ENCODE peak calls at places on chromosome 3, in nine cellular contexts. One of them, this sample, is unnamed.

GRCh38 chr3:71962561-71963240 is 177.8 kb upstream of the PROK2 start:
- DNase-seq in heart right ventricle: no peak
- DNase-seq in ascending aorta: no peak
- DNase-seq in colonic mucosa: no peak
- DNase-seq in thyroid gland: no peak
- DNase-seq in CD8-positive, alpha-beta T cell: no peak
- DNase-seq in H1: no peak
- DNase-seq in cardiac muscle cell: no peak
- DNase-seq in PC-9: no peak
- DNase-seq in this sample: no peak

GRCh38 chr3:48594431-48595049 is 589 bp downstream of the COL7A1 start:
- DNase-seq in H1: peak
- DNase-seq in heart right ventricle: no peak
- DNase-seq in PC-9: peak
- DNase-seq in colonic mucosa: no peak
- DNase-seq in cardiac muscle cell: peak
- DNase-seq in CD8-positive, alpha-beta T cell: peak
- DNase-seq in thyroid gland: no peak
- DNase-seq in ascending aorta: no peak
- DNase-seq in this sample: no peak

GRCh38 chr3:58260261-58260731 is 22.7 kb downstream of the ABHD6 start:
- DNase-seq in colonic mucosa: no peak
- DNase-seq in ascending aorta: no peak
- DNase-seq in thyroid gland: no peak
- DNase-seq in CD8-positive, alpha-beta T cell: no peak
- DNase-seq in PC-9: peak
- DNase-seq in cardiac muscle cell: peak
- DNase-seq in heart right ventricle: no peak
- DNase-seq in H1: no peak
- DNase-seq in this sample: no peak

GRCh38 chr3:16875876-16876575 is 8.7 kb upstream of the PLCL2 start:
- DNase-seq in cardiac muscle cell: no peak
- DNase-seq in CD8-positive, alpha-beta T cell: no peak
- DNase-seq in ascending aorta: no peak
- DNase-seq in colonic mucosa: no peak
- DNase-seq in heart right ventricle: no peak
- DNase-seq in PC-9: no peak
- DNase-seq in thyroid gland: no peak
- DNase-seq in H1: no peak
- DNase-seq in this sample: no peak

GRCh38 chr3:177144922-177145321 is 52.4 kb downstream of the TBL1XR1 start:
- DNase-seq in heart right ventricle: no peak
- DNase-seq in cardiac muscle cell: no peak
- DNase-seq in thyroid gland: no peak
- DNase-seq in CD8-positive, alpha-beta T cell: no peak
- DNase-seq in colonic mucosa: no peak
- DNase-seq in H1: no peak
- DNase-seq in PC-9: no peak
- DNase-seq in ascending aorta: no peak
- DNase-seq in this sample: no peak

GRCh38 chr3:63870606-63871005 is 6.9 kb downstream of the ATXN7 start:
- DNase-seq in ascending aorta: no peak
- DNase-seq in CD8-positive, alpha-beta T cell: no peak
- DNase-seq in heart right ventricle: no peak
- DNase-seq in cardiac muscle cell: no peak
- DNase-seq in colonic mucosa: no peak
- DNase-seq in thyroid gland: no peak
- DNase-seq in H1: no peak
- DNase-seq in PC-9: no peak
- DNase-seq in this sample: no peak

GRCh38 chr3:63207066-63207590 is 71.0 kb upstream of the SYNPR start:
- DNase-seq in CD8-positive, alpha-beta T cell: no peak
- DNase-seq in cardiac muscle cell: no peak
- DNase-seq in H1: no peak
- DNase-seq in colonic mucosa: no peak
- DNase-seq in heart right ventricle: no peak
- DNase-seq in thyroid gland: no peak
- DNase-seq in ascending aorta: no peak
- DNase-seq in PC-9: no peak
- DNase-seq in this sample: no peak

GRCh38 chr3:183388213-183388612 is 40.2 kb downstream of the MCF2L2 start:
- DNase-seq in CD8-positive, alpha-beta T cell: no peak
- DNase-seq in PC-9: no peak
- DNase-seq in colonic mucosa: no peak
- DNase-seq in heart right ventricle: no peak
- DNase-seq in ascending aorta: no peak
- DNase-seq in thyroid gland: no peak
- DNase-seq in cardiac muscle cell: no peak
- DNase-seq in H1: no peak
- DNase-seq in this sample: no peak

GRCh38 chr3:32335365-32336122 is 56.1 kb upstream of the CMTM7 start:
- DNase-seq in H1: no peak
- DNase-seq in CD8-positive, alpha-beta T cell: peak
- DNase-seq in heart right ventricle: no peak
- DNase-seq in colonic mucosa: no peak
- DNase-seq in cardiac muscle cell: no peak
- DNase-seq in ascending aorta: no peak
- DNase-seq in PC-9: no peak
- DNase-seq in thyroid gland: no peak
- DNase-seq in this sample: no peak

GRCh38 chr3:108159865-108160264 is 62.4 kb downstream of the IFT57 start:
- DNase-seq in CD8-positive, alpha-beta T cell: no peak
- DNase-seq in ascending aorta: no peak
- DNase-seq in heart right ventricle: no peak
- DNase-seq in thyroid gland: no peak
- DNase-seq in colonic mucosa: no peak
- DNase-seq in PC-9: no peak
- DNase-seq in cardiac muscle cell: peak
- DNase-seq in H1: no peak
- DNase-seq in this sample: no peak

GRCh38 chr3:111776844-111777483 is 82.1 kb upstream of the PHLDB2 start:
- DNase-seq in colonic mucosa: no peak
- DNase-seq in heart right ventricle: no peak
- DNase-seq in cardiac muscle cell: no peak
- DNase-seq in thyroid gland: no peak
- DNase-seq in H1: no peak
- DNase-seq in PC-9: no peak
- DNase-seq in ascending aorta: no peak
- DNase-seq in CD8-positive, alpha-beta T cell: no peak
- DNase-seq in this sample: no peak

GRCh38 chr3:186268616-186269448 is 93.2 kb downstream of the DGKG start:
- DNase-seq in heart right ventricle: no peak
- DNase-seq in CD8-positive, alpha-beta T cell: no peak
- DNase-seq in ascending aorta: no peak
- DNase-seq in cardiac muscle cell: peak
- DNase-seq in PC-9: peak
- DNase-seq in colonic mucosa: no peak
- DNase-seq in thyroid gland: peak
- DNase-seq in H1: peak
- DNase-seq in this sample: no peak

GRCh38 chr3:30649572-30650310 is 43.3 kb downstream of the TGFBR2 start:
- DNase-seq in heart right ventricle: no peak
- DNase-seq in cardiac muscle cell: peak
- DNase-seq in thyroid gland: no peak
- DNase-seq in ascending aorta: no peak
- DNase-seq in H1: no peak
- DNase-seq in colonic mucosa: no peak
- DNase-seq in PC-9: no peak
- DNase-seq in CD8-positive, alpha-beta T cell: no peak
- DNase-seq in this sample: no peak

GRCh38 chr3:107366766-107367165 is 10.5 kb upstream of the CCDC54 start:
- DNase-seq in PC-9: peak
- DNase-seq in thyroid gland: no peak
- DNase-seq in colonic mucosa: no peak
- DNase-seq in heart right ventricle: no peak
- DNase-seq in cardiac muscle cell: no peak
- DNase-seq in ascending aorta: no peak
- DNase-seq in CD8-positive, alpha-beta T cell: no peak
- DNase-seq in H1: no peak
- DNase-seq in this sample: no peak

GRCh38 chr3:5013021-5013906 is 34.0 kb downstream of the BHLHE40 start:
- DNase-seq in H1: no peak
- DNase-seq in heart right ventricle: no peak
- DNase-seq in PC-9: peak
- DNase-seq in colonic mucosa: peak
- DNase-seq in thyroid gland: no peak
- DNase-seq in cardiac muscle cell: no peak
- DNase-seq in ascending aorta: no peak
- DNase-seq in CD8-positive, alpha-beta T cell: no peak
- DNase-seq in this sample: no peak

GRCh38 chr3:188918086-188918485 is 253.7 kb upstream of the TPRG1 start:
- DNase-seq in PC-9: no peak
- DNase-seq in ascending aorta: no peak
- DNase-seq in thyroid gland: no peak
- DNase-seq in heart right ventricle: no peak
- DNase-seq in H1: no peak
- DNase-seq in cardiac muscle cell: peak
- DNase-seq in CD8-positive, alpha-beta T cell: no peak
- DNase-seq in colonic mucosa: no peak
- DNase-seq in this sample: no peak

GRCh38 chr3:128875556-128876120 is 3.8 kb upstream of the ACAD9 start:
- DNase-seq in heart right ventricle: peak
- DNase-seq in cardiac muscle cell: peak
- DNase-seq in colonic mucosa: peak
- DNase-seq in ascending aorta: no peak
- DNase-seq in H1: peak
- DNase-seq in thyroid gland: peak
- DNase-seq in PC-9: peak
- DNase-seq in CD8-positive, alpha-beta T cell: peak
- DNase-seq in this sample: no peak
- TF ChIP-seq CTCF in heart right ventricle: peak
- TF ChIP-seq CTCF in cardiac muscle cell: peak
- TF ChIP-seq CTCF in colonic mucosa: peak
- TF ChIP-seq CTCF in ascending aorta: no peak
- TF ChIP-seq CTCF in H1: peak
- TF ChIP-seq CTCF in thyroid gland: no peak
- TF ChIP-seq CTCF in PC-9: peak
- TF ChIP-seq CTCF in CD8-positive, alpha-beta T cell: peak
- TF ChIP-seq CTCF in this sample: peak

GRCh38 chr3:195058311-195059005 is 212.5 kb downstream of the XXYLT1 start:
- DNase-seq in H1: no peak
- DNase-seq in thyroid gland: no peak
- DNase-seq in heart right ventricle: no peak
- DNase-seq in colonic mucosa: no peak
- DNase-seq in PC-9: no peak
- DNase-seq in cardiac muscle cell: no peak
- DNase-seq in CD8-positive, alpha-beta T cell: no peak
- DNase-seq in ascending aorta: no peak
- DNase-seq in this sample: no peak

GRCh38 chr3:195059471-195060216 is 211.3 kb downstream of the XXYLT1 start:
- DNase-seq in thyroid gland: no peak
- DNase-seq in CD8-positive, alpha-beta T cell: no peak
- DNase-seq in heart right ventricle: no peak
- DNase-seq in colonic mucosa: no peak
- DNase-seq in ascending aorta: no peak
- DNase-seq in cardiac muscle cell: no peak
- DNase-seq in PC-9: no peak
- DNase-seq in H1: no peak
- DNase-seq in this sample: no peak

GRCh38 chr3:195059006-195059350 is 212.0 kb downstream of the XXYLT1 start:
- DNase-seq in heart right ventricle: peak
- DNase-seq in cardiac muscle cell: peak
- DNase-seq in H1: no peak
- DNase-seq in colonic mucosa: no peak
- DNase-seq in ascending aorta: no peak
- DNase-seq in thyroid gland: peak
- DNase-seq in PC-9: no peak
- DNase-seq in CD8-positive, alpha-beta T cell: no peak
- DNase-seq in this sample: no peak

GRCh38 chr3:195060531-195061385 is 210.2 kb downstream of the XXYLT1 start:
- DNase-seq in thyroid gland: no peak
- DNase-seq in colonic mucosa: no peak
- DNase-seq in CD8-positive, alpha-beta T cell: no peak
- DNase-seq in heart right ventricle: no peak
- DNase-seq in cardiac muscle cell: no peak
- DNase-seq in ascending aorta: no peak
- DNase-seq in PC-9: no peak
- DNase-seq in H1: no peak
- DNase-seq in this sample: no peak

GRCh38 chr3:195060217-195060481 is 210.8 kb downstream of the XXYLT1 start:
- DNase-seq in PC-9: no peak
- DNase-seq in H1: no peak
- DNase-seq in ascending aorta: no peak
- DNase-seq in colonic mucosa: no peak
- DNase-seq in thyroid gland: no peak
- DNase-seq in CD8-positive, alpha-beta T cell: no peak
- DNase-seq in heart right ventricle: no peak
- DNase-seq in cardiac muscle cell: no peak
- DNase-seq in this sample: no peak
- H3K27ac ChIP-seq in PC-9: no peak
- H3K27ac ChIP-seq in H1: no peak
- H3K27ac ChIP-seq in ascending aorta: no peak
- H3K27ac ChIP-seq in colonic mucosa: no peak
- H3K27ac ChIP-seq in thyroid gland: no peak
- H3K27ac ChIP-seq in CD8-positive, alpha-beta T cell: no peak
- H3K27ac ChIP-seq in heart right ventricle: no peak
- H3K27ac ChIP-seq in cardiac muscle cell: no peak
- H3K27ac ChIP-seq in this sample: no peak

DNA sequence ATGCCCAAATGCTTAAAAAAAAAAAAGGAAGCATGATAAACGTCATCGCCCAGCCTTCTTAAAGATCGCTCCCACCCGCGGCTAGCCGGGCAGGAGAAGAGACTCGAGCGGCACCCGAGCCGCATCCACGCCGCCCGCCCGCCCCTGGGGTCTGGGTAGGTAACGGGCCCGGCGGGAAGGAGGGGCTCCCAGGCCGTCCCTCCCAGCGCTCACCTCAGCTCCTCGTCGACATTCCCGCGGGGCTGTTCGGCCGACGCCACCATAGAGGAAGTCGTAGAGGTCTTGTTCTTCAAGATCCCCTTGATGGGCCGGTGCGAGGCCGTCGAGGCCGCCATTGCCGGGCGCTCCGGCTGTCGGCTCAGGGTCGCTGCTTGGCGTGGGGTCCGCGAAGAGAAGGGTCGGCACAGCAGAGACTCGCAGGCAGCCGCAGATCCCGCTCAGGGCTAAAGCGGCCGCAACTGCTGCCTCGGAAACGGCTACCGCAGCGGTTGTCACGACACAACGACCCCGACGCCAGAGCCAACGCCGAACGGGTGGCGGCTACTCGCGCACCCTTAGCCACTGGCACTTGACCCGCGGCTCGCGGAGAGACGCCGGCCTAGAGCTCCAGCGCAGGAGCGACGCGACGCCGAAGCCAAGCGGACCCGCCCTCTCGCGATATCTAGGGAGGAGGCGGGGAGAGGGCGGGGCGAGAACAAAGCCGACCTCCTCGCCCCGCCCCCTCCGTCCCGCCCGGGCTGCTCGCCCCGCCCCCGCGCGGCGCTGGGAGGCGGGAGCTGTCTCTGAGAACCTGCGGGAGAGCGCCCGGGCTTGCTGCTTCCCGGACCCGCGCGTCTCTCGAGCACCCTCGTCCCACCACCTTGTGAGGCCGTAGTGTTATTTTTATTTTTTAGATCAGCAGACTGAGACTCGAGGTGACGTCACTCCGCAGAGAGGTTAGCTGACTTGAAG is at the start of gene PPP1R2:
- DNase-seq in PC-9: peak
- DNase-seq in heart right ventricle: peak
- DNase-seq in colonic mucosa: peak
- DNase-seq in CD8-positive, alpha-beta T cell: peak
- DNase-seq in H1: peak
- DNase-seq in thyroid gland: peak
- DNase-seq in cardiac muscle cell: peak
- DNase-seq in ascending aorta: peak
- DNase-seq in this sample: peak
- TF ChIP-seq CTCF in PC-9: no peak
- TF ChIP-seq CTCF in heart right ventricle: no peak
- TF ChIP-seq CTCF in colonic mucosa: no peak
- TF ChIP-seq CTCF in CD8-positive, alpha-beta T cell: no peak
- TF ChIP-seq CTCF in H1: no peak
- TF ChIP-seq CTCF in thyroid gland: no peak
- TF ChIP-seq CTCF in cardiac muscle cell: no peak
- TF ChIP-seq CTCF in ascending aorta: no peak
- TF ChIP-seq CTCF in this sample: no peak

GRCh38 chr3:52210037-52210436 is 12.1 kb downstream of the ALAS1 start:
- DNase-seq in heart right ventricle: no peak
- DNase-seq in colonic mucosa: no peak
- DNase-seq in H1: no peak
- DNase-seq in thyroid gland: no peak
- DNase-seq in PC-9: no peak
- DNase-seq in cardiac muscle cell: no peak
- DNase-seq in ascending aorta: no peak
- DNase-seq in CD8-positive, alpha-beta T cell: no peak
- DNase-seq in this sample: no peak
- H3K27ac ChIP-seq in heart right ventricle: no peak
- H3K27ac ChIP-seq in colonic mucosa: no peak
- H3K27ac ChIP-seq in H1: no peak
- H3K27ac ChIP-seq in thyroid gland: no peak
- H3K27ac ChIP-seq in PC-9: peak
- H3K27ac ChIP-seq in cardiac muscle cell: no peak
- H3K27ac ChIP-seq in ascending aorta: no peak
- H3K27ac ChIP-seq in CD8-positive, alpha-beta T cell: no peak
- H3K27ac ChIP-seq in this sample: peak

This sample was measured in lung.